ENCODE peak calls at places on chromosomes 16 and 17, in nine cellular contexts. F is left ventricle myocardium superior; H is neural progenitor cell; L is psoas muscle; O is Caco-2; V is aorta; S is progenitor cell of endocrine pancreas; W is activated CD8-positive, alpha-beta memory T cell treated with anti-CD3 and anti-CD28 coated beads, Interleukin-2, amount 50 U/mL, for 4 hours; U is mammary epithelial cell. K is an unnamed sample.

GRCh38 chr17:66302761-66303626 is 581 bp downstream of the PRKCA start:
- DNase-seq in V (peak; percentile 84), S (peak; percentile 35), H (peak; percentile 72), F (peak; percentile 70), O (peak; percentile 46), W (peak; percentile 49), L (peak; percentile 75), U (peak; percentile 47), K (peak; percentile 72)

GRCh38 chr17:79027274-79027924 is 3.4 kb downstream of the C1QTNF1 start:
- DNase-seq in H (no peak), O (peak; percentile 71), U (no peak), S (no peak), V (peak; percentile 66), L (peak; percentile 47), W (no peak), F (peak; percentile 64), K (peak; percentile 38)

GRCh38 chr17:3012926-3013581 is 50.4 kb downstream of the OR1D5 start:
- DNase-seq in O (peak; percentile 69), L (peak; percentile 80), S (peak; percentile 56), U (peak; percentile 26), H (peak; percentile 80), F (peak; percentile 71), W (peak; percentile 63), V (peak; percentile 81), K (no peak)

GRCh38 chr16:58678716-58679115 is 5.9 kb downstream of the SLC38A7 start:
- DNase-seq in U (peak; percentile 43), O (no peak), V (peak; percentile 82), W (no peak), S (no peak), H (no peak), F (peak; percentile 67), L (peak; percentile 67), K (no peak)

GRCh38 chr16:17351471-17352045 is 119.2 kb downstream of the XYLT1 start:
- DNase-seq in V (no peak), U (no peak), O (no peak), F (no peak), L (no peak), W (no peak), H (no peak), S (no peak), K (no peak)

GRCh38 chr16:392450-393027 is 4.5 kb upstream of the NME4 start:
- DNase-seq in F (no peak), V (no peak), U (no peak), S (no peak), L (no peak), O (no peak), W (no peak), H (no peak), K (no peak)

GRCh38 chr16:82700541-82701240 is 73.9 kb downstream of the CDH13 start:
- DNase-seq in H (no peak), S (no peak), L (no peak), U (no peak), V (no peak), F (no peak), W (no peak), O (no peak), K (no peak)

GRCh38 chr16:10944249-10945064 is at the start of gene CLEC16A:
- DNase-seq in L (peak; percentile 99), U (peak; percentile 95), H (peak; percentile 98), S (peak; percentile 92), F (peak; percentile 99), W (peak; percentile 97), O (peak; percentile 95), V (peak; percentile 100), K (peak; percentile 97)

GRCh38 chr17:14337596-14338079 is 36.8 kb downstream of the HS3ST3B1 start:
- DNase-seq in S (no peak), H (no peak), U (no peak), F (no peak), O (no peak), W (no peak), L (no peak), V (no peak), K (no peak)

GRCh38 chr17:44333371-44333770 is 8.7 kb upstream of the SLC25A39 start:
- DNase-seq in V (no peak), L (no peak), H (no peak), O (no peak), U (no peak), S (no peak), W (no peak), F (no peak), K (no peak)

GRCh38 chr17:54891176-54891821 is 9.4 kb upstream of the TOM1L1 start:
- DNase-seq in S (peak; percentile 13), W (no peak), H (peak; percentile 80), L (no peak), O (no peak), V (no peak), U (peak; percentile 64), F (no peak), K (no peak)

GRCh38 chr17:82446649-82447048 is 3.9 kb downstream of the CYBC1 start:
- DNase-seq in H (no peak), S (no peak), W (no peak), F (no peak), O (no peak), L (no peak), U (no peak), V (no peak), K (no peak)

GRCh38 chr16:83953796-83954576 is 946 bp downstream of the OSGIN1 start:
- DNase-seq in H (peak; percentile 54), U (peak; percentile 49), L (no peak), S (no peak), F (no peak), W (no peak), V (no peak), O (peak; percentile 71), K (no peak)

GRCh38 chr16:21116148-21116693 is 34.4 kb downstream of the DNAH3 start:
- DNase-seq in S (no peak), U (no peak), H (no peak), V (no peak), L (no peak), F (no peak), W (no peak), O (no peak), K (no peak)

GRCh38 chr16:1877089-1877488 is 5.1 kb upstream of the MEIOB start:
- DNase-seq in F (no peak), U (no peak), V (peak; percentile 12), L (no peak), H (no peak), W (no peak), S (no peak), O (no peak), K (no peak)

GRCh38 chr16:4696172-4696904 is 3.0 kb downstream of the NUDT16L1 start:
- DNase-seq in L (peak; percentile 85), S (no peak), U (no peak), F (peak; percentile 80), W (no peak), V (peak; percentile 77), O (no peak), H (no peak), K (no peak)

GRCh38 chr16:4537376-4538066 is 1.1 kb downstream of the CDIP1 start:
- DNase-seq in F (peak; percentile 62), W (no peak), V (peak; percentile 82), O (no peak), S (peak; percentile 12), H (peak; percentile 39), L (no peak), U (peak; percentile 52), K (no peak)

GRCh38 chr17:47621293-47622178 is 28.2 kb upstream of the KPNB1 start:
- DNase-seq in O (peak; percentile 81), S (no peak), H (peak; percentile 30), V (peak; percentile 83), F (peak; percentile 43), W (no peak), L (peak; percentile 78), U (peak; percentile 88), K (peak; percentile 88)

GRCh38 chr17:52209507-52209906 is 51.0 kb upstream of the CA10 start:
- DNase-seq in L (no peak), O (no peak), V (no peak), S (no peak), F (no peak), U (no peak), W (no peak), H (no peak), K (no peak)

GRCh38 chr16:86681440-86681838 is 103.1 kb downstream of the FOXL1 start:
- DNase-seq in L (no peak), F (peak; percentile 68), O (no peak), S (no peak), U (no peak), V (peak; percentile 94), W (no peak), H (no peak), K (no peak)

GRCh38 chr17:32461853-32462617 is 17.7 kb downstream of the PSMD11 start:
- DNase-seq in S (peak; percentile 28), F (no peak), H (peak; percentile 73), U (peak; percentile 62), V (no peak), L (no peak), O (peak; percentile 61), W (peak; percentile 67), K (no peak)

GRCh38 chr16:85481206-85481605 is 131.9 kb upstream of the GSE1 start:
- DNase-seq in H (no peak), O (no peak), U (no peak), F (no peak), W (no peak), V (no peak), S (no peak), L (no peak), K (no peak)

GRCh38 chr17:57875109-57876022 is 25.5 kb upstream of the MRPS23 start:
- DNase-seq in W (no peak), U (peak; percentile 91), S (peak; percentile 59), F (peak; percentile 87), V (peak; percentile 95), O (peak; percentile 72), H (peak; percentile 80), L (peak; percentile 91), K (peak; percentile 96)

GRCh38 chr16:89534147-89534788 is 26.1 kb downstream of the SPG7 start:
- DNase-seq in H (no peak), S (no peak), F (no peak), U (no peak), L (no peak), W (no peak), V (no peak), O (no peak), K (no peak)

GRCh38 chr17:61410555-61411089 is 11.0 kb downstream of the TBX2 start:
- DNase-seq in L (peak; percentile 82), H (peak; percentile 89), F (peak; percentile 89), S (peak; percentile 81), O (peak; percentile 39), V (peak; percentile 94), U (no peak), W (peak; percentile 79), K (peak; percentile 68)

GRCh38 chr17:68248199-68248825 is 469 bp downstream of the AMZ2 start:
- DNase-seq in O (no peak), L (no peak), W (no peak), F (no peak), S (no peak), U (peak; percentile 69), V (no peak), H (no peak), K (no peak)

GRCh38 chr16:17474572-17474971 is 3.8 kb upstream of the XYLT1 start:
- DNase-seq in W (no peak), S (no peak), O (no peak), L (no peak), F (no peak), V (no peak), H (peak; percentile 37), U (no peak), K (no peak)

GRCh38 chr17:46122486-46122871 is 70.8 kb downstream of the KANSL1 start:
- DNase-seq in F (no peak), W (no peak), H (no peak), V (no peak), O (no peak), S (no peak), L (no peak), U (no peak), K (no peak)

GRCh38 chr16:87789437-87790277 is 23.9 kb upstream of the KLHDC4 start:
- DNase-seq in H (no peak), L (peak; percentile 63), W (no peak), O (peak; percentile 86), S (no peak), F (no peak), U (peak; percentile 99), V (no peak), K (peak; percentile 100)

GRCh38 chr17:49574945-49575523 is 637 bp upstream of the NXPH3 start:
- DNase-seq in F (no peak), V (peak; percentile 67), O (peak; percentile 41), U (no peak), H (no peak), L (peak; percentile 38), W (no peak), S (no peak), K (no peak)

GRCh38 chr16:30609928-30610839 is at the start of gene ZNF689:
- DNase-seq in F (peak; percentile 93), U (peak; percentile 95), O (peak; percentile 95), S (peak; percentile 96), V (peak; percentile 96), L (peak; percentile 97), H (peak; percentile 99), W (peak; percentile 92), K (peak; percentile 86)